ENCODE peak calls at places on chromosomes 3 and 15, in eight cellular contexts. I, T, H, L, U, M, C and J are unnamed samples.

GRCh38 chr3:5017953-5018531 is 38.8 kb downstream of the BHLHE40 start:
- DNase-seq in H (peak), M (peak), C (no peak), L (no peak), I (peak), T (peak), U (peak), J (no peak)

GRCh38 chr3:7977245-7978103 is 524.1 kb upstream of the LMCD1 start:
- DNase-seq in M (no peak), L (no peak), T (peak), I (peak), U (peak), C (no peak), H (peak), J (no peak)

GRCh38 chr3:17050051-17050450 is 165.3 kb downstream of the PLCL2 start:
- DNase-seq in M (no peak), T (no peak), U (no peak), H (no peak), I (no peak), L (no peak), C (no peak), J (no peak)

GRCh38 chr3:27960133-27960532 is 238.0 kb upstream of the EOMES start:
- DNase-seq in U (no peak), L (no peak), T (no peak), I (peak), C (no peak), M (no peak), H (peak), J (no peak)

GRCh38 chr3:149299938-149300791 is 33.3 kb downstream of the TM4SF18 start:
- DNase-seq in M (no peak), T (no peak), L (no peak), U (no peak), H (peak), I (peak), C (no peak), J (no peak)

GRCh38 chr3:152364237-152364636 is 95.5 kb downstream of the MBNL1 start:
- DNase-seq in C (no peak), H (no peak), L (no peak), T (no peak), I (no peak), U (no peak), M (no peak), J (no peak)

GRCh38 chr3:146781059-146781458 is 175.9 kb upstream of the PLSCR5 start:
- DNase-seq in U (no peak), T (peak), H (no peak), M (no peak), L (no peak), C (no peak), I (no peak), J (no peak)

GRCh38 chr15:90837052-90837621 is 31.3 kb upstream of the FURIN start:
- DNase-seq in L (no peak), T (no peak), I (no peak), H (no peak), C (no peak), M (no peak), U (no peak), J (no peak)

GRCh38 chr15:36278219-36278618 is 301.2 kb upstream of the CDIN1 start:
- DNase-seq in H (peak), L (no peak), M (no peak), I (peak), U (no peak), T (peak), C (no peak), J (no peak)

GRCh38 chr3:187520027-187520945 is 149.9 kb downstream of the SST start:
- DNase-seq in U (peak), T (no peak), H (no peak), L (no peak), M (no peak), I (no peak), C (no peak), J (no peak)

GRCh38 chr15:69794643-69795461 is 302.9 kb downstream of the TLE3 start:
- DNase-seq in M (no peak), T (peak), U (peak), C (no peak), H (peak), I (peak), L (peak), J (no peak)

GRCh38 chr15:40108061-40108854 is 421 bp downstream of the BMF start:
- DNase-seq in H (peak), M (peak), T (peak), I (no peak), C (no peak), U (peak), L (no peak), J (no peak)

GRCh38 chr3:122694966-122695365 is 14.3 kb downstream of the PARP14 start:
- DNase-seq in H (no peak), L (peak), C (no peak), U (no peak), M (no peak), I (no peak), T (no peak), J (no peak)

GRCh38 chr3:14925729-14926591 is 21.4 kb upstream of the NR2C2 start:
- DNase-seq in H (peak), I (peak), C (no peak), T (peak), U (peak), M (peak), L (peak), J (no peak)

GRCh38 chr3:86381247-86381646 is 609.7 kb downstream of the VGLL3 start:
- DNase-seq in I (no peak), M (no peak), U (no peak), T (no peak), L (no peak), C (no peak), H (no peak), J (no peak)

GRCh38 chr3:130973401-130973800 is 53.2 kb downstream of the ASTE1 start:
- DNase-seq in I (no peak), T (no peak), H (no peak), C (no peak), U (no peak), M (no peak), L (no peak), J (no peak)

GRCh38 chr3:90011596-90011995 is 904.2 kb downstream of the EPHA3 start:
- DNase-seq in C (no peak), I (no peak), U (no peak), H (no peak), M (no peak), T (no peak), L (no peak), J (no peak)

GRCh38 chr15:34331809-34332208 is 5.8 kb downstream of the SLC12A6 start:
- DNase-seq in U (no peak), H (no peak), C (no peak), L (no peak), M (no peak), T (no peak), I (no peak), J (no peak)

GRCh38 chr15:95287774-95288173 is 1042.7 kb upstream of the NR2F2 start:
- DNase-seq in C (no peak), M (no peak), L (no peak), U (no peak), T (peak), H (no peak), I (peak), J (no peak)

GRCh38 chr3:76369170-76369569 is 583.8 kb upstream of the ZNF717 start:
- DNase-seq in T (no peak), C (no peak), L (no peak), I (peak), H (peak), U (no peak), M (no peak), J (no peak)

GRCh38 chr3:112514527-112515128 is 15.4 kb upstream of the BTLA start:
- DNase-seq in M (no peak), I (no peak), T (no peak), U (no peak), L (no peak), H (no peak), C (no peak), J (no peak)

GRCh38 chr15:64151727-64152506 is at the start of gene SNX22:
- DNase-seq in L (peak), C (no peak), M (no peak), U (no peak), H (no peak), T (no peak), I (no peak), J (no peak)

GRCh38 chr3:111712294-111713180 is 117.4 kb upstream of the ZBED2 start:
- DNase-seq in U (peak), T (no peak), H (peak), L (no peak), I (peak), M (no peak), C (no peak), J (no peak)